ENCODE peak calls at places on chromosomes 7 and 10, in five cellular contexts. One of them, this sample, is unnamed.

GRCh38 chr7:6151994-6152735 is 120.3 kb downstream of the CYTH3 start:
- DNase-seq in lung: no peak
- DNase-seq in IMR-90: no peak
- DNase-seq in breast epithelium: no peak
- DNase-seq in cardiac muscle cell: no peak
- DNase-seq in this sample: no peak

GRCh38 chr7:7103343-7104313 is 78.7 kb upstream of the C1GALT1 start:
- DNase-seq in lung: no peak
- DNase-seq in IMR-90: peak
- DNase-seq in breast epithelium: no peak
- DNase-seq in cardiac muscle cell: peak
- DNase-seq in this sample: no peak

GRCh38 chr10:50937230-50937907 is 51.9 kb upstream of the A1CF start:
- DNase-seq in lung: no peak
- DNase-seq in IMR-90: peak
- DNase-seq in breast epithelium: no peak
- DNase-seq in cardiac muscle cell: peak
- DNase-seq in this sample: no peak

GRCh38 chr10:59176241-59177030 is at the start of gene PHYHIPL:
- DNase-seq in lung: no peak
- DNase-seq in IMR-90: no peak
- DNase-seq in breast epithelium: no peak
- DNase-seq in cardiac muscle cell: peak
- DNase-seq in this sample: no peak

GRCh38 chr10:122173337-122173736 is 97.8 kb upstream of the BTBD16 start:
- DNase-seq in lung: no peak
- DNase-seq in IMR-90: no peak
- DNase-seq in breast epithelium: no peak
- DNase-seq in cardiac muscle cell: no peak
- DNase-seq in this sample: no peak

GRCh38 chr7:157176771-157177170 is 38.0 kb downstream of the UBE3C start:
- DNase-seq in lung: no peak
- DNase-seq in IMR-90: no peak
- DNase-seq in breast epithelium: no peak
- DNase-seq in cardiac muscle cell: no peak
- DNase-seq in this sample: no peak

GRCh38 chr7:25359471-25360059 is 131.3 kb upstream of the NPVF start:
- DNase-seq in lung: no peak
- DNase-seq in IMR-90: no peak
- DNase-seq in breast epithelium: no peak
- DNase-seq in cardiac muscle cell: no peak
- DNase-seq in this sample: no peak

GRCh38 chr10:934746-935406 is 3.4 kb upstream of the LARP4B start:
- DNase-seq in lung: no peak
- DNase-seq in IMR-90: no peak
- DNase-seq in breast epithelium: no peak
- DNase-seq in cardiac muscle cell: no peak
- DNase-seq in this sample: no peak

GRCh38 chr10:102229810-102230263 is 3.7 kb downstream of the ELOVL3 start:
- DNase-seq in lung: peak
- DNase-seq in IMR-90: peak
- DNase-seq in breast epithelium: peak
- DNase-seq in cardiac muscle cell: peak
- DNase-seq in this sample: peak

GRCh38 chr7:95725170-95725569 is 47.2 kb upstream of the DYNC1I1 start:
- DNase-seq in lung: no peak
- DNase-seq in IMR-90: no peak
- DNase-seq in breast epithelium: no peak
- DNase-seq in cardiac muscle cell: peak
- DNase-seq in this sample: no peak

GRCh38 chr7:55307123-55307916 is 57.8 kb upstream of the LANCL2 start:
- DNase-seq in lung: no peak
- DNase-seq in IMR-90: peak
- DNase-seq in breast epithelium: no peak
- DNase-seq in cardiac muscle cell: peak
- DNase-seq in this sample: no peak

GRCh38 chr7:39587393-39587792 is 21.2 kb downstream of the YAE1 start:
- DNase-seq in lung: no peak
- DNase-seq in IMR-90: peak
- DNase-seq in breast epithelium: no peak
- DNase-seq in cardiac muscle cell: no peak
- DNase-seq in this sample: no peak

GRCh38 chr7:107972075-107972482 is 30.9 kb downstream of the LAMB1 start:
- DNase-seq in lung: peak
- DNase-seq in IMR-90: peak
- DNase-seq in breast epithelium: no peak
- DNase-seq in cardiac muscle cell: no peak
- DNase-seq in this sample: no peak

GRCh38 chr10:43695730-43696129 is 47.0 kb upstream of the ZNF32 start:
- DNase-seq in lung: no peak
- DNase-seq in IMR-90: no peak
- DNase-seq in breast epithelium: no peak
- DNase-seq in cardiac muscle cell: no peak
- DNase-seq in this sample: no peak

GRCh38 chr7:74305987-74306736 is 17.0 kb downstream of the CLIP2 start:
- DNase-seq in lung: no peak
- DNase-seq in IMR-90: no peak
- DNase-seq in breast epithelium: no peak
- DNase-seq in cardiac muscle cell: no peak
- DNase-seq in this sample: no peak

GRCh38 chr7:11835260-11835659 is 3.3 kb upstream of the THSD7A start:
- DNase-seq in lung: no peak
- DNase-seq in IMR-90: peak
- DNase-seq in breast epithelium: no peak
- DNase-seq in cardiac muscle cell: no peak
- DNase-seq in this sample: no peak

GRCh38 chr10:30786906-30787305 is 157.4 kb upstream of the LYZL2 start:
- DNase-seq in lung: no peak
- DNase-seq in IMR-90: no peak
- DNase-seq in breast epithelium: no peak
- DNase-seq in cardiac muscle cell: no peak
- DNase-seq in this sample: no peak

GRCh38 chr7:101635484-101635883 is 6.4 kb upstream of the MYL10 start:
- DNase-seq in lung: no peak
- DNase-seq in IMR-90: no peak
- DNase-seq in breast epithelium: no peak
- DNase-seq in cardiac muscle cell: no peak
- DNase-seq in this sample: no peak

GRCh38 chr10:78207216-78207615 is 173.6 kb downstream of the RPS24 start:
- DNase-seq in lung: no peak
- DNase-seq in IMR-90: no peak
- DNase-seq in breast epithelium: no peak
- DNase-seq in cardiac muscle cell: no peak
- DNase-seq in this sample: no peak

GRCh38 chr7:44637788-44638594 is 31.6 kb downstream of the OGDH start:
- DNase-seq in lung: no peak
- DNase-seq in IMR-90: peak
- DNase-seq in breast epithelium: no peak
- DNase-seq in cardiac muscle cell: no peak
- DNase-seq in this sample: peak

GRCh38 chr7:142808802-142809583 is 38.2 kb downstream of the PRSS2 start:
- DNase-seq in lung: no peak
- DNase-seq in IMR-90: peak
- DNase-seq in breast epithelium: no peak
- DNase-seq in cardiac muscle cell: no peak
- DNase-seq in this sample: peak

GRCh38 chr7:24981544-24981951 is 1.6 kb upstream of the OSBPL3 start:
- DNase-seq in lung: peak
- DNase-seq in IMR-90: peak
- DNase-seq in breast epithelium: peak
- DNase-seq in cardiac muscle cell: peak
- DNase-seq in this sample: peak

GRCh38 chr10:131093795-131094366 is 217.6 kb downstream of the TCERG1L start:
- DNase-seq in lung: no peak
- DNase-seq in IMR-90: no peak
- DNase-seq in breast epithelium: no peak
- DNase-seq in cardiac muscle cell: no peak
- DNase-seq in this sample: no peak

GRCh38 chr7:24660541-24660940 is 87.3 kb downstream of the PALS2 start:
- DNase-seq in lung: no peak
- DNase-seq in IMR-90: peak
- DNase-seq in breast epithelium: no peak
- DNase-seq in cardiac muscle cell: no peak
- DNase-seq in this sample: no peak

GRCh38 chr10:63414481-63415260 is 51.1 kb downstream of the JMJD1C start:
- DNase-seq in lung: no peak
- DNase-seq in IMR-90: peak
- DNase-seq in breast epithelium: no peak
- DNase-seq in cardiac muscle cell: no peak
- DNase-seq in this sample: no peak

GRCh38 chr10:96496281-96496925 is 17.3 kb downstream of the TLL2 start:
- DNase-seq in lung: no peak
- DNase-seq in IMR-90: peak
- DNase-seq in breast epithelium: no peak
- DNase-seq in cardiac muscle cell: peak
- DNase-seq in this sample: no peak

GRCh38 chr7:96266580-96266979 is 55.3 kb downstream of the SLC25A13 start:
- DNase-seq in lung: no peak
- DNase-seq in IMR-90: no peak
- DNase-seq in breast epithelium: no peak
- DNase-seq in cardiac muscle cell: no peak
- DNase-seq in this sample: no peak

GRCh38 chr10:59276133-59276532 is 86.2 kb downstream of the FAM13C start:
- DNase-seq in lung: no peak
- DNase-seq in IMR-90: no peak
- DNase-seq in breast epithelium: no peak
- DNase-seq in cardiac muscle cell: no peak
- DNase-seq in this sample: no peak

GRCh38 chr10:23918839-23919238 is 290.1 kb upstream of the KIAA1217 start:
- DNase-seq in lung: no peak
- DNase-seq in IMR-90: no peak
- DNase-seq in breast epithelium: no peak
- DNase-seq in cardiac muscle cell: no peak
- DNase-seq in this sample: no peak

GRCh38 chr7:29113384-29114102 is 32.8 kb downstream of the CPVL start:
- DNase-seq in lung: no peak
- DNase-seq in IMR-90: no peak
- DNase-seq in breast epithelium: no peak
- DNase-seq in cardiac muscle cell: peak
- DNase-seq in this sample: peak

GRCh38 chr10:74231375-74231774 is 80.4 kb downstream of the ADK start:
- DNase-seq in lung: no peak
- DNase-seq in IMR-90: peak
- DNase-seq in breast epithelium: no peak
- DNase-seq in cardiac muscle cell: no peak
- DNase-seq in this sample: no peak

GRCh38 chr7:134777908-134778580 is 1.4 kb upstream of the CALD1 start:
- DNase-seq in lung: no peak
- DNase-seq in IMR-90: no peak
- DNase-seq in breast epithelium: no peak
- DNase-seq in cardiac muscle cell: no peak
- DNase-seq in this sample: no peak

GRCh38 chr7:126589068-126589684 is 663.6 kb downstream of the GRM8 start:
- DNase-seq in lung: no peak
- DNase-seq in IMR-90: no peak
- DNase-seq in breast epithelium: no peak
- DNase-seq in cardiac muscle cell: no peak
- DNase-seq in this sample: no peak

GRCh38 chr7:116548506-116548905 is 23.7 kb downstream of the CAV1 start:
- DNase-seq in lung: no peak
- DNase-seq in IMR-90: no peak
- DNase-seq in breast epithelium: no peak
- DNase-seq in cardiac muscle cell: no peak
- DNase-seq in this sample: no peak

GRCh38 chr10:132993271-132994260 is 51.2 kb upstream of the CFAP46 start:
- DNase-seq in lung: no peak
- DNase-seq in IMR-90: no peak
- DNase-seq in breast epithelium: no peak
- DNase-seq in cardiac muscle cell: no peak
- DNase-seq in this sample: no peak
- H3K4me3 ChIP-seq in lung: no peak
- H3K4me3 ChIP-seq in IMR-90: no peak
- H3K4me3 ChIP-seq in breast epithelium: peak
- H3K4me3 ChIP-seq in cardiac muscle cell: no peak
- H3K4me3 ChIP-seq in this sample: no peak

GRCh38 chr10:99984635-99985034 is 25.1 kb downstream of the DNMBP start:
- DNase-seq in lung: no peak
- DNase-seq in IMR-90: no peak
- DNase-seq in breast epithelium: no peak
- DNase-seq in cardiac muscle cell: no peak
- DNase-seq in this sample: no peak
- H3K27ac ChIP-seq in lung: no peak
- H3K27ac ChIP-seq in IMR-90: peak
- H3K27ac ChIP-seq in breast epithelium: no peak
- H3K27ac ChIP-seq in cardiac muscle cell: no peak
- H3K27ac ChIP-seq in this sample: peak

GRCh38 chr10:126519188-126519587 is 130.9 kb upstream of the ADAM12 start:
- DNase-seq in lung: no peak
- DNase-seq in IMR-90: no peak
- DNase-seq in breast epithelium: no peak
- DNase-seq in cardiac muscle cell: no peak
- DNase-seq in this sample: no peak

GRCh38 chr10:126521354-126521753 is 133.1 kb upstream of the ADAM12 start:
- DNase-seq in lung: no peak
- DNase-seq in IMR-90: no peak
- DNase-seq in breast epithelium: no peak
- DNase-seq in cardiac muscle cell: no peak
- DNase-seq in this sample: no peak

GRCh38 chr10:126519992-126520391 is 131.7 kb upstream of the ADAM12 start:
- DNase-seq in lung: no peak
- DNase-seq in IMR-90: no peak
- DNase-seq in breast epithelium: no peak
- DNase-seq in cardiac muscle cell: no peak
- DNase-seq in this sample: no peak

GRCh38 chr10:126523071-126523470 is 134.8 kb upstream of the ADAM12 start:
- DNase-seq in lung: no peak
- DNase-seq in IMR-90: no peak
- DNase-seq in breast epithelium: no peak
- DNase-seq in cardiac muscle cell: no peak
- DNase-seq in this sample: no peak

GRCh38 chr10:126520918-126521317 is 132.6 kb upstream of the ADAM12 start:
- DNase-seq in lung: no peak
- DNase-seq in IMR-90: no peak
- DNase-seq in breast epithelium: no peak
- DNase-seq in cardiac muscle cell: no peak
- DNase-seq in this sample: no peak
- TF ChIP-seq CTCF in lung: no peak
- TF ChIP-seq CTCF in IMR-90: no peak
- TF ChIP-seq CTCF in breast epithelium: no peak
- TF ChIP-seq CTCF in cardiac muscle cell: no peak
- TF ChIP-seq CTCF in this sample: no peak

GRCh38 chr10:6100370-6100769 is 11.5 kb downstream of the RBM17 start:
- DNase-seq in lung: no peak
- DNase-seq in IMR-90: no peak
- DNase-seq in breast epithelium: no peak
- DNase-seq in cardiac muscle cell: no peak
- DNase-seq in this sample: no peak

GRCh38 chr10:6097063-6097462 is 8.2 kb downstream of the RBM17 start:
- DNase-seq in lung: no peak
- DNase-seq in IMR-90: no peak
- DNase-seq in breast epithelium: no peak
- DNase-seq in cardiac muscle cell: no peak
- DNase-seq in this sample: no peak

GRCh38 chr10:6095810-6096209 is 7.0 kb downstream of the RBM17 start:
- DNase-seq in lung: no peak
- DNase-seq in IMR-90: no peak
- DNase-seq in breast epithelium: no peak
- DNase-seq in cardiac muscle cell: no peak
- DNase-seq in this sample: no peak

GRCh38 chr10:6101181-6101580 is 12.3 kb downstream of the RBM17 start:
- DNase-seq in lung: no peak
- DNase-seq in IMR-90: no peak
- DNase-seq in breast epithelium: no peak
- DNase-seq in cardiac muscle cell: no peak
- DNase-seq in this sample: peak

GRCh38 chr10:6098156-6098555 is 9.3 kb downstream of the RBM17 start:
- DNase-seq in lung: no peak
- DNase-seq in IMR-90: no peak
- DNase-seq in breast epithelium: no peak
- DNase-seq in cardiac muscle cell: no peak
- DNase-seq in this sample: no peak
- H3K4me3 ChIP-seq in lung: no peak
- H3K4me3 ChIP-seq in IMR-90: no peak
- H3K4me3 ChIP-seq in breast epithelium: no peak
- H3K4me3 ChIP-seq in cardiac muscle cell: no peak
- H3K4me3 ChIP-seq in this sample: no peak